ENCODE peak calls at places on chromosome 21, in five cellular contexts. V is right cardiac atrium, X is right atrium auricular region, D is GM23338, U is left lung. G is an unnamed sample.

GRCh38 chr21:25994758-25995163 is 175.8 kb downstream of the APP start:
- DNase-seq in U (no peak), D (no peak), X (no peak), V (no peak), G (no peak)

GRCh38 chr21:29384608-29385359 is 86.1 kb downstream of the BACH1 start:
- DNase-seq in X (no peak), D (no peak), V (no peak), U (no peak), G (no peak)

GRCh38 chr21:35575280-35575915 is 484.9 kb downstream of the SETD4 start:
- DNase-seq in V (no peak), U (no peak), X (no peak), D (no peak), G (no peak)

GRCh38 chr21:39637971-39638628 is 25.4 kb downstream of the B3GALT5 start:
- DNase-seq in U (no peak), V (no peak), X (no peak), D (no peak), G (no peak)

GRCh38 chr21:31924548-31924947 is 51.7 kb downstream of the HUNK start:
- DNase-seq in X (no peak), U (no peak), D (no peak), V (no peak), G (no peak)

GRCh38 chr21:15842565-15842880 is 112.7 kb downstream of the USP25 start:
- DNase-seq in V (no peak), U (no peak), D (no peak), X (no peak), G (no peak)

GRCh38 chr21:34545079-34545884 is 33.3 kb upstream of the KCNE1 start:
- DNase-seq in D (peak; percentile 26), U (peak; percentile 81), V (no peak), X (peak; percentile 67), G (no peak)

GRCh38 chr21:26041441-26042180 is 129.0 kb downstream of the APP start:
- DNase-seq in X (no peak), V (no peak), U (no peak), D (no peak), G (no peak)

GRCh38 chr21:34702341-34702807 is 33.6 kb downstream of the CLIC6 start:
- DNase-seq in X (peak; percentile 87), D (no peak), U (no peak), V (peak; percentile 84), G (no peak)

GRCh38 chr21:27145134-27145798 is 178.4 kb upstream of the ADAMTS5 start:
- DNase-seq in D (no peak), X (no peak), V (no peak), U (no peak), G (no peak)

GRCh38 chr21:35370071-35370470 is 321.0 kb upstream of the RUNX1 start:
- DNase-seq in U (no peak), V (no peak), X (no peak), D (no peak), G (no peak)

GRCh38 chr21:30243691-30244090 is 27.8 kb upstream of the CLDN8 start:
- DNase-seq in U (no peak), V (no peak), D (no peak), X (no peak), G (no peak)

GRCh38 chr21:33993286-33994231 is 78.0 kb upstream of the ATP5PO start:
- DNase-seq in D (no peak), U (peak; percentile 52), X (no peak), V (no peak), G (no peak)

GRCh38 chr21:44907225-44907965 is 13.3 kb downstream of the ITGB2 start:
- DNase-seq in V (no peak), D (no peak), U (no peak), X (no peak), G (no peak)

GRCh38 chr21:44909719-44910118 is 11.0 kb downstream of the ITGB2 start:
- DNase-seq in D (no peak), X (no peak), U (no peak), V (no peak), G (no peak)

GRCh38 chr21:44908908-44909307 is 11.8 kb downstream of the ITGB2 start:
- DNase-seq in V (no peak), D (no peak), X (no peak), U (no peak), G (no peak)

GRCh38 chr21:44908496-44908895 is 12.2 kb downstream of the ITGB2 start:
- DNase-seq in U (no peak), V (no peak), X (no peak), D (no peak), G (no peak)

DNA sequence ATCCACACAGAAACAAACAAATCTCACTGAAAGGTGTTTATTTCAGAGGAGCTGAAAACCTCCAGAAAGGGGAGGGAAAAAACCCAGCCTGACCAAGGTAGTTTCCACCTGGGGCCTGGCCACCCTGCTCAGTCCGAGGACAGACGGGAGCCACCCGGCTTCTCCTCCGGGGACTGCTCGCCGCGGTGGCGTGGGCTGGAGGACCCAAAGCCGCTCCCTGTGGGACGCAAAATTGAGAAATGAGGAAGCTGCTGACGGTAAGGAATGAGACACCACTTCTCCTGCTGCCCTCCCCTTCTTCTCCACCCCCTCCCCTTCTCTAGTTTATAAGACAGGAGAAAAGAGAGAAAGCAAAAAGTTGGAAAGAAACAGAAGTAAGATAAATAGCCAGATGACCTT is 12.7 kb downstream of the ITGB2 start:
- DNase-seq in X (no peak), V (no peak), D (no peak), U (peak; percentile 81), G (no peak)
- H3K4me1 ChIP-seq in X (peaks cover 8% of the 10 kb centered on the region), V (no peaks in the 10 kb centered on the region), D (no peaks in the 10 kb centered on the region), U (peaks cover 93% of the 10 kb centered on the region), G (peaks cover 33% of the 10 kb centered on the region)

DNA sequence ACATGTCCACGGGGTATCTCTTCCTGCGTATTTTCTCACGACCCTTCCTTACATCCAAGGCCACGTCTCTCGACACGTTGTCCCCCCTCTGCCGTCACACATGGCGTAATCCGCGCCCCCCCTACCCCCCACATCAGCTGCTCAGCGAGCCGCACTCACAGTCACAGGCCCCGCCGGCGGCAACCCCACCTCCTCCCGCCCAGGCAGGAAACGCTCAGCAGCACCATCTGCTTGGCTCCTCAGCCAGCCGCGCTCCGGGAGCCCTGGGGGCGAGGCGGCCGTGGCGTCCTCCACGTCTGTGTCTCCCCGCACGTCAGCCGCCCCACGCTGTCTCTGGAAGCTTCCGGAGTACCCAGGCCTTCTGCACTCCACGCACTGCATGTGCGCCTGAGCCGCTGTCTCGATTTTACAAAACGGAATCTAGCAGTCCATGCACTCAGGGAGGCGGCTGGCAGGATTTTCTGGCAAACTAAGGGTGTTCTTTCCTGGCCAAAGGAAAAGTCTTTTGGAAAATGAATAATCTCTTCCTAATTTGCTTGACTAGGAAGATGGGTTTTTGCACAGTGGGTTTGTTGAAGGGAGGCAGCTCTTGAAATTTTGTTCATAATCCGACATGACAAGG is 64.5 kb downstream of the SIK1 start:
- DNase-seq in V (peak; percentile 86), U (peak; percentile 71), D (peak; percentile 59), X (peak; percentile 88), G (peak; percentile 81)
- H3K27ac ChIP-seq in V (peak overlapping the region; percentile 97), U (peak overlapping the region; percentile 64), D (peak overlapping the region; percentile 50), X (peak overlapping the region; percentile 84), G (peak overlapping the region; percentile 93)

GRCh38 chr21:45418301-45419071 is 13.5 kb downstream of the COL18A1 start:
- DNase-seq in U (no peak), X (no peak), V (peak; percentile 12), D (no peak), G (no peak)

GRCh38 chr21:45416619-45417018 is 11.7 kb downstream of the COL18A1 start:
- DNase-seq in D (peak; percentile 71), X (no peak), U (no peak), V (no peak), G (no peak)

GRCh38 chr21:45417256-45417950 is 12.4 kb downstream of the COL18A1 start:
- DNase-seq in D (no peak), U (no peak), X (no peak), V (peak; percentile 8), G (no peak)

GRCh38 chr21:45419162-45419561 is 14.2 kb downstream of the COL18A1 start:
- DNase-seq in D (no peak), V (peak; percentile 13), X (no peak), U (no peak), G (no peak)

GRCh38 chr21:45417951-45418300 is 13.0 kb downstream of the COL18A1 start:
- DNase-seq in V (peak; percentile 19), U (no peak), D (no peak), X (no peak), G (no peak)
- H3K4me1 ChIP-seq in V (peaks cover 5% of the 10 kb centered on the region), U (no peaks in the 10 kb centered on the region), D (peaks cover 39% of the 10 kb centered on the region), X (peaks cover 91% of the 10 kb centered on the region), G (no peaks in the 10 kb centered on the region)

GRCh38 chr21:42678118-42678430 is 24.7 kb downstream of the PDE9A start:
- DNase-seq in U (no peak), D (no peak), V (no peak), X (no peak), G (no peak)

GRCh38 chr21:42679319-42679981 is 26.0 kb downstream of the PDE9A start:
- DNase-seq in D (peak; percentile 57), X (no peak), V (no peak), U (no peak), G (no peak)

GRCh38 chr21:42678618-42679295 is 25.3 kb downstream of the PDE9A start:
- DNase-seq in D (no peak), V (no peak), U (no peak), X (no peak), G (no peak)

GRCh38 chr21:42676799-42677198 is 23.4 kb downstream of the PDE9A start:
- DNase-seq in X (no peak), V (no peak), U (no peak), D (no peak), G (no peak)

GRCh38 chr21:42677339-42678117 is 24.1 kb downstream of the PDE9A start:
- DNase-seq in X (no peak), D (no peak), U (no peak), V (no peak), G (no peak)
- H3K27ac ChIP-seq in X (no peak overlapping the region), D (no peak overlapping the region), U (no peak overlapping the region), V (no peak overlapping the region), G (no peak overlapping the region)